ENCODE peak calls at places on chromosomes 3 and 15, in five cellular contexts. Q is retinal pigment epithelial cell, F is DMS79 treated with DMSO at 0.1 percent for 48 hours, J is choroid plexus epithelial cell, R is NCI-H1694 treated with DMSO at 0.1 percent for 48 hours. K is an unnamed sample.

GRCh38 chr3:126540342-126540849 is 16.4 kb downstream of the CHST13 start:
- DNase-seq in Q (peak; percentile 92), F (no peak), J (peak; percentile 81), R (no peak), K (peak; percentile 87)

GRCh38 chr3:170355738-170356595 is 1.5 kb upstream of the SKIL start:
- DNase-seq in Q (no peak), F (peak; percentile 58), J (peak; percentile 80), R (peak; percentile 64), K (peak; percentile 57)

GRCh38 chr3:52432225-52432624 is 12.7 kb downstream of the SEMA3G start:
- DNase-seq in Q (no peak), F (no peak), J (no peak), R (no peak), K (no peak)

GRCh38 chr3:152719264-152719663 is 115.7 kb upstream of the P2RY1 start:
- DNase-seq in Q (peak; percentile 32), F (no peak), J (peak; percentile 66), R (no peak), K (peak; percentile 43)

GRCh38 chr3:11391930-11392688 is 119.9 kb downstream of the ATG7 start:
- DNase-seq in Q (no peak), F (no peak), J (peak; percentile 88), R (no peak), K (peak; percentile 92)

GRCh38 chr15:92893200-92893599 is 6.9 kb upstream of the CHD2 start:
- DNase-seq in Q (no peak), F (no peak), J (no peak), R (no peak), K (no peak)

GRCh38 chr3:66816110-66816761 is 181.9 kb upstream of the KBTBD8 start:
- DNase-seq in Q (no peak), F (peak; percentile 44), J (peak; percentile 86), R (peak; percentile 57), K (peak; percentile 59)

GRCh38 chr3:45932112-45932511 is 11.2 kb upstream of the CXCR6 start:
- DNase-seq in Q (no peak), F (no peak), J (no peak), R (no peak), K (no peak)

GRCh38 chr3:181725033-181725775 is 13.5 kb downstream of the SOX2 start:
- DNase-seq in Q (no peak), F (no peak), J (no peak), R (no peak), K (no peak)

GRCh38 chr3:128933213-128933921 is 53.9 kb downstream of the ACAD9 start:
- DNase-seq in Q (no peak), F (no peak), J (no peak), R (no peak), K (no peak)

GRCh38 chr3:141380279-141380678 is 12.0 kb downstream of the ZBTB38 start:
- DNase-seq in Q (no peak), F (no peak), J (no peak), R (no peak), K (no peak)

GRCh38 chr3:41075958-41076357 is 123.3 kb upstream of the CTNNB1 start:
- DNase-seq in Q (no peak), F (no peak), J (peak; percentile 38), R (no peak), K (no peak)

GRCh38 chr15:82952156-82953081 is at the start of gene HOMER2:
- DNase-seq in Q (no peak), F (peak; percentile 29), J (peak; percentile 6), R (no peak), K (peak; percentile 13)

GRCh38 chr3:14431556-14431927 is 29.1 kb downstream of the SLC6A6 start:
- DNase-seq in Q (no peak), F (no peak), J (no peak), R (no peak), K (no peak)

GRCh38 chr3:143070977-143071551 is 48.5 kb upstream of the CHST2 start:
- DNase-seq in Q (no peak), F (no peak), J (peak; percentile 81), R (no peak), K (peak; percentile 72)

GRCh38 chr3:97960561-97961275 is 11.5 kb downstream of the RIOX2 start:
- DNase-seq in Q (no peak), F (no peak), J (no peak), R (no peak), K (no peak)

GRCh38 chr3:30664884-30665283 is 58.5 kb downstream of the TGFBR2 start:
- DNase-seq in Q (no peak), F (no peak), J (no peak), R (no peak), K (no peak)

GRCh38 chr15:85477061-85477460 is 96.7 kb downstream of the AKAP13 start:
- DNase-seq in Q (no peak), F (no peak), J (no peak), R (no peak), K (no peak)

GRCh38 chr15:90074916-90075315 is 27.4 kb downstream of the IDH2 start:
- DNase-seq in Q (no peak), F (no peak), J (no peak), R (no peak), K (no peak)

GRCh38 chr15:75446146-75446545 is 5.3 kb downstream of the SIN3A start:
- DNase-seq in Q (no peak), F (no peak), J (no peak), R (no peak), K (no peak)

GRCh38 chr3:120429921-120430361 is 20.9 kb downstream of the FSTL1 start:
- DNase-seq in Q (no peak), F (no peak), J (peak; percentile 53), R (no peak), K (peak; percentile 84)

GRCh38 chr15:78127882-78128281 is 3.4 kb downstream of the CIB2 start:
- DNase-seq in Q (no peak), F (no peak), J (no peak), R (no peak), K (no peak)

GRCh38 chr15:54127574-54127973 is 149.3 kb downstream of the UNC13C start:
- DNase-seq in Q (no peak), F (no peak), J (no peak), R (no peak), K (no peak)

GRCh38 chr15:58383876-58384275 is 47.9 kb upstream of the LIPC start:
- DNase-seq in Q (no peak), F (no peak), J (no peak), R (no peak), K (no peak)

GRCh38 chr3:183317886-183318845 is 65.1 kb downstream of the B3GNT5 start:
- DNase-seq in Q (no peak), F (no peak), J (peak; percentile 47), R (no peak), K (peak; percentile 59)

GRCh38 chr3:128054363-128054762 is 2.1 kb downstream of the SEC61A1 start:
- DNase-seq in Q (no peak), F (no peak), J (peak; percentile 41), R (no peak), K (peak; percentile 61)

GRCh38 chr3:66598168-66598567 is 97.3 kb upstream of the LRIG1 start:
- DNase-seq in Q (no peak), F (no peak), J (peak; percentile 61), R (no peak), K (peak; percentile 91)

GRCh38 chr3:154122096-154122911 is 1.1 kb downstream of the ARHGEF26 start:
- DNase-seq in Q (no peak), F (peak; percentile 44), J (peak; percentile 13), R (no peak), K (no peak)

GRCh38 chr3:194731496-194732073 is 45.9 kb downstream of the FAM43A start:
- DNase-seq in Q (no peak), F (peak; percentile 95), J (no peak), R (no peak), K (no peak)

GRCh38 chr15:71089801-71090200 is 25.5 kb upstream of the THSD4 start:
- DNase-seq in Q (no peak), F (no peak), J (no peak), R (no peak), K (no peak)

GRCh38 chr15:57283774-57284508 is 92.4 kb upstream of the CGNL1 start:
- DNase-seq in Q (no peak), F (no peak), J (peak; percentile 50), R (no peak), K (no peak)

GRCh38 chr3:20478407-20478806 is 292.4 kb upstream of the SGO1 start:
- DNase-seq in Q (no peak), F (no peak), J (no peak), R (no peak), K (no peak)

GRCh38 chr15:92810418-92811138 is 89.5 kb upstream of the CHD2 start:
- DNase-seq in Q (no peak), F (peak; percentile 80), J (peak; percentile 86), R (peak; percentile 80), K (peak; percentile 76)

GRCh38 chr15:90159213-90159612 is 41.9 kb upstream of the SEMA4B start:
- DNase-seq in Q (no peak), F (no peak), J (no peak), R (no peak), K (no peak)

GRCh38 chr15:99057020-99057419 is 47.9 kb upstream of the SYNM start:
- DNase-seq in Q (no peak), F (no peak), J (no peak), R (no peak), K (no peak)

GRCh38 chr3:120438971-120439370 is 11.8 kb downstream of the FSTL1 start:
- DNase-seq in Q (peak; percentile 95), F (no peak), J (peak; percentile 91), R (no peak), K (peak; percentile 86)

GRCh38 chr3:69504232-69504631 is 118.3 kb upstream of the FRMD4B start:
- DNase-seq in Q (no peak), F (no peak), J (peak; percentile 70), R (no peak), K (no peak)

GRCh38 chr3:67349551-67350174 is 304.7 kb downstream of the SUCLG2 start:
- DNase-seq in Q (no peak), F (no peak), J (peak; percentile 28), R (no peak), K (peak; percentile 43)

GRCh38 chr15:90610220-90610619 is 80.5 kb downstream of the CRTC3 start:
- DNase-seq in Q (no peak), F (no peak), J (peak; percentile 44), R (peak; percentile 20), K (no peak)